ENCODE peak calls at places on chromosome 19, in seven cellular contexts. One of them, this sample, is unnamed.

GRCh38 chr19:3250675-3251074 is 26.2 kb downstream of the CELF5 start:
- DNase-seq in SK-N-SH: peak
- DNase-seq in GM12891: no peak
- DNase-seq in GM12878: no peak
- DNase-seq in K562: peak
- DNase-seq in H1: peak
- DNase-seq in HepG2: peak
- DNase-seq in this sample: no peak

GRCh38 chr19:46413262-46414031 is at the start of gene CCDC8:
- DNase-seq in SK-N-SH: no peak
- DNase-seq in GM12891: no peak
- DNase-seq in GM12878: no peak
- DNase-seq in K562: peak
- DNase-seq in H1: peak
- DNase-seq in HepG2: no peak
- DNase-seq in this sample: no peak

GRCh38 chr19:58154287-58154678 is 3.7 kb upstream of the ZNF329 start:
- DNase-seq in SK-N-SH: no peak
- DNase-seq in GM12891: no peak
- DNase-seq in GM12878: no peak
- DNase-seq in K562: no peak
- DNase-seq in H1: no peak
- DNase-seq in HepG2: peak
- DNase-seq in this sample: no peak

GRCh38 chr19:20273951-20274578 is 107.1 kb downstream of the ZNF486 start:
- DNase-seq in SK-N-SH: no peak
- DNase-seq in GM12891: no peak
- DNase-seq in GM12878: no peak
- DNase-seq in K562: no peak
- DNase-seq in H1: no peak
- DNase-seq in HepG2: no peak
- DNase-seq in this sample: no peak

GRCh38 chr19:48413879-48414623 is 20.6 kb downstream of the GRIN2D start:
- DNase-seq in SK-N-SH: no peak
- DNase-seq in GM12891: no peak
- DNase-seq in GM12878: no peak
- DNase-seq in K562: no peak
- DNase-seq in H1: peak
- DNase-seq in HepG2: no peak
- DNase-seq in this sample: no peak

GRCh38 chr19:43997631-43998290 is 5.0 kb upstream of the ZNF230 start:
- DNase-seq in SK-N-SH: no peak
- DNase-seq in GM12891: no peak
- DNase-seq in GM12878: no peak
- DNase-seq in K562: peak
- DNase-seq in H1: no peak
- DNase-seq in HepG2: no peak
- DNase-seq in this sample: no peak

GRCh38 chr19:47832723-47833122 is 11.0 kb downstream of the CRX start:
- DNase-seq in SK-N-SH: no peak
- DNase-seq in GM12891: no peak
- DNase-seq in GM12878: no peak
- DNase-seq in K562: no peak
- DNase-seq in H1: no peak
- DNase-seq in HepG2: no peak
- DNase-seq in this sample: no peak

GRCh38 chr19:6068711-6069110 is 41.6 kb downstream of the RFX2 start:
- DNase-seq in SK-N-SH: no peak
- DNase-seq in GM12891: no peak
- DNase-seq in GM12878: no peak
- DNase-seq in K562: no peak
- DNase-seq in H1: no peak
- DNase-seq in HepG2: no peak
- DNase-seq in this sample: no peak

GRCh38 chr19:14347999-14348889 is 33.0 kb upstream of the ADGRE5 start:
- DNase-seq in SK-N-SH: peak
- DNase-seq in GM12891: peak
- DNase-seq in GM12878: no peak
- DNase-seq in K562: peak
- DNase-seq in H1: peak
- DNase-seq in HepG2: peak
- DNase-seq in this sample: peak

GRCh38 chr19:29390742-29391141 is 135.1 kb upstream of the VSTM2B start:
- DNase-seq in SK-N-SH: no peak
- DNase-seq in GM12891: no peak
- DNase-seq in GM12878: no peak
- DNase-seq in K562: no peak
- DNase-seq in H1: no peak
- DNase-seq in HepG2: no peak
- DNase-seq in this sample: no peak

GRCh38 chr19:50461066-50461875 is 15.0 kb upstream of the EMC10 start:
- DNase-seq in SK-N-SH: peak
- DNase-seq in GM12891: peak
- DNase-seq in GM12878: peak
- DNase-seq in K562: peak
- DNase-seq in H1: peak
- DNase-seq in HepG2: peak
- DNase-seq in this sample: peak

GRCh38 chr19:1019980-1020867 is 699 bp downstream of the TMEM259 start:
- DNase-seq in SK-N-SH: no peak
- DNase-seq in GM12891: no peak
- DNase-seq in GM12878: no peak
- DNase-seq in K562: peak
- DNase-seq in H1: no peak
- DNase-seq in HepG2: no peak
- DNase-seq in this sample: no peak

GRCh38 chr19:38247734-38248268 is 8.4 kb downstream of the PPP1R14A start:
- DNase-seq in SK-N-SH: no peak
- DNase-seq in GM12891: no peak
- DNase-seq in GM12878: no peak
- DNase-seq in K562: no peak
- DNase-seq in H1: no peak
- DNase-seq in HepG2: peak
- DNase-seq in this sample: no peak

GRCh38 chr19:47257411-47258169 is 1.3 kb downstream of the CCDC9 start:
- DNase-seq in SK-N-SH: no peak
- DNase-seq in GM12891: no peak
- DNase-seq in GM12878: no peak
- DNase-seq in K562: no peak
- DNase-seq in H1: no peak
- DNase-seq in HepG2: no peak
- DNase-seq in this sample: no peak

GRCh38 chr19:2419754-2420153 is 7.6 kb downstream of the TIMM13 start:
- DNase-seq in SK-N-SH: no peak
- DNase-seq in GM12891: no peak
- DNase-seq in GM12878: no peak
- DNase-seq in K562: no peak
- DNase-seq in H1: no peak
- DNase-seq in HepG2: no peak
- DNase-seq in this sample: no peak

GRCh38 chr19:31537136-31537535 is 187.9 kb upstream of the TSHZ3 start:
- DNase-seq in SK-N-SH: no peak
- DNase-seq in GM12891: no peak
- DNase-seq in GM12878: no peak
- DNase-seq in K562: no peak
- DNase-seq in H1: peak
- DNase-seq in HepG2: no peak
- DNase-seq in this sample: no peak

GRCh38 chr19:30784850-30785459 is 412.8 kb downstream of the ZNF536 start:
- DNase-seq in SK-N-SH: no peak
- DNase-seq in GM12891: peak
- DNase-seq in GM12878: no peak
- DNase-seq in K562: peak
- DNase-seq in H1: peak
- DNase-seq in HepG2: peak
- DNase-seq in this sample: peak

GRCh38 chr19:38543807-38544568 is 73.8 kb downstream of the MAP4K1 start:
- DNase-seq in SK-N-SH: peak
- DNase-seq in GM12891: peak
- DNase-seq in GM12878: peak
- DNase-seq in K562: peak
- DNase-seq in H1: no peak
- DNase-seq in HepG2: peak
- DNase-seq in this sample: no peak

GRCh38 chr19:45035755-45036154 is 3.1 kb upstream of the CLASRP start:
- DNase-seq in SK-N-SH: no peak
- DNase-seq in GM12891: no peak
- DNase-seq in GM12878: no peak
- DNase-seq in K562: no peak
- DNase-seq in H1: no peak
- DNase-seq in HepG2: no peak
- DNase-seq in this sample: no peak

GRCh38 chr19:13995017-13995728 is 10.9 kb downstream of the RFX1 start:
- DNase-seq in SK-N-SH: no peak
- DNase-seq in GM12891: peak
- DNase-seq in GM12878: no peak
- DNase-seq in K562: no peak
- DNase-seq in H1: no peak
- DNase-seq in HepG2: no peak
- DNase-seq in this sample: no peak

GRCh38 chr19:42442833-42443232 is at the start of gene CXCL17:
- DNase-seq in SK-N-SH: no peak
- DNase-seq in GM12891: no peak
- DNase-seq in GM12878: no peak
- DNase-seq in K562: no peak
- DNase-seq in H1: no peak
- DNase-seq in HepG2: no peak
- DNase-seq in this sample: no peak
- TF ChIP-seq POLR2AphosphoS5 in SK-N-SH: no peak
- TF ChIP-seq POLR2AphosphoS5 in GM12891: no peak
- TF ChIP-seq POLR2AphosphoS5 in GM12878: no peak
- TF ChIP-seq POLR2AphosphoS5 in K562: no peak
- TF ChIP-seq POLR2AphosphoS5 in H1: no peak
- TF ChIP-seq POLR2AphosphoS5 in HepG2: no peak
- TF ChIP-seq POLR2AphosphoS5 in this sample: no peak

DNA sequence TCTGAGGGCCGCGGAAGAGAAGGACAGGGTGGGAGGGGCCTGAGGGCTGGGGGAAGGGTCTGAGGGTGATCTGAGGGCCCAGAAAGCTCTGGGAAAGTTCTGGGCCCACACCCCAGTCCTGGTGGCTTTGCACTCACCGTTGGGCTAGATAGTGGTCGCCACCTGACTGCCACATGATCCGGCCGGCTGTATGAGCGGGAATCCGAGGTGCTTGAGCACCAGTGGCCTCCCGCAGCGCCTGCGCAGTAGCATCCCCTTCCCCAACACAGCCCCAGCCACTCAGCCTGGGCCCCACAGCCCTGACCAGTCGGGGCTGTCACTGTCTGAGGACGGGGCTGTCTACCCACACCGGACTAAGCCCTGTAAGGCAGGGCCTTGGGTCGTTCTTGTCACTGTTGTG is 15.0 kb downstream of the PRODH2 start:
- DNase-seq in SK-N-SH: no peak
- DNase-seq in GM12891: no peak
- DNase-seq in GM12878: no peak
- DNase-seq in K562: peak
- DNase-seq in H1: peak
- DNase-seq in HepG2: no peak
- DNase-seq in this sample: peak
- TF ChIP-seq TAF1 in SK-N-SH: no peak
- TF ChIP-seq TAF1 in GM12891: no peak
- TF ChIP-seq TAF1 in GM12878: no peak
- TF ChIP-seq TAF1 in K562: no peak
- TF ChIP-seq TAF1 in H1: no peak
- TF ChIP-seq TAF1 in HepG2: no peak
- TF ChIP-seq TAF1 in this sample: no peak

GRCh38 chr19:35320285-35320706 is 8.7 kb upstream of the CD22 start:
- DNase-seq in SK-N-SH: no peak
- DNase-seq in GM12891: no peak
- DNase-seq in GM12878: no peak
- DNase-seq in K562: no peak
- DNase-seq in H1: no peak
- DNase-seq in HepG2: no peak
- DNase-seq in this sample: no peak

GRCh38 chr19:35317464-35318043 is 11.4 kb upstream of the CD22 start:
- DNase-seq in SK-N-SH: no peak
- DNase-seq in GM12891: no peak
- DNase-seq in GM12878: no peak
- DNase-seq in K562: peak
- DNase-seq in H1: no peak
- DNase-seq in HepG2: peak
- DNase-seq in this sample: no peak

GRCh38 chr19:35315883-35316282 is 13.1 kb upstream of the CD22 start:
- DNase-seq in SK-N-SH: no peak
- DNase-seq in GM12891: no peak
- DNase-seq in GM12878: no peak
- DNase-seq in K562: peak
- DNase-seq in H1: no peak
- DNase-seq in HepG2: peak
- DNase-seq in this sample: no peak

GRCh38 chr19:35316560-35316959 is 12.4 kb upstream of the CD22 start:
- DNase-seq in SK-N-SH: no peak
- DNase-seq in GM12891: no peak
- DNase-seq in GM12878: no peak
- DNase-seq in K562: no peak
- DNase-seq in H1: no peak
- DNase-seq in HepG2: peak
- DNase-seq in this sample: no peak

GRCh38 chr19:35318679-35319448 is 10.1 kb upstream of the CD22 start:
- DNase-seq in SK-N-SH: no peak
- DNase-seq in GM12891: no peak
- DNase-seq in GM12878: no peak
- DNase-seq in K562: peak
- DNase-seq in H1: no peak
- DNase-seq in HepG2: peak
- DNase-seq in this sample: peak
- TF ChIP-seq POLR2AphosphoS5 in SK-N-SH: no peak
- TF ChIP-seq POLR2AphosphoS5 in GM12891: no peak
- TF ChIP-seq POLR2AphosphoS5 in GM12878: no peak
- TF ChIP-seq POLR2AphosphoS5 in K562: no peak
- TF ChIP-seq POLR2AphosphoS5 in H1: no peak
- TF ChIP-seq POLR2AphosphoS5 in HepG2: no peak
- TF ChIP-seq POLR2AphosphoS5 in this sample: no peak

DNA sequence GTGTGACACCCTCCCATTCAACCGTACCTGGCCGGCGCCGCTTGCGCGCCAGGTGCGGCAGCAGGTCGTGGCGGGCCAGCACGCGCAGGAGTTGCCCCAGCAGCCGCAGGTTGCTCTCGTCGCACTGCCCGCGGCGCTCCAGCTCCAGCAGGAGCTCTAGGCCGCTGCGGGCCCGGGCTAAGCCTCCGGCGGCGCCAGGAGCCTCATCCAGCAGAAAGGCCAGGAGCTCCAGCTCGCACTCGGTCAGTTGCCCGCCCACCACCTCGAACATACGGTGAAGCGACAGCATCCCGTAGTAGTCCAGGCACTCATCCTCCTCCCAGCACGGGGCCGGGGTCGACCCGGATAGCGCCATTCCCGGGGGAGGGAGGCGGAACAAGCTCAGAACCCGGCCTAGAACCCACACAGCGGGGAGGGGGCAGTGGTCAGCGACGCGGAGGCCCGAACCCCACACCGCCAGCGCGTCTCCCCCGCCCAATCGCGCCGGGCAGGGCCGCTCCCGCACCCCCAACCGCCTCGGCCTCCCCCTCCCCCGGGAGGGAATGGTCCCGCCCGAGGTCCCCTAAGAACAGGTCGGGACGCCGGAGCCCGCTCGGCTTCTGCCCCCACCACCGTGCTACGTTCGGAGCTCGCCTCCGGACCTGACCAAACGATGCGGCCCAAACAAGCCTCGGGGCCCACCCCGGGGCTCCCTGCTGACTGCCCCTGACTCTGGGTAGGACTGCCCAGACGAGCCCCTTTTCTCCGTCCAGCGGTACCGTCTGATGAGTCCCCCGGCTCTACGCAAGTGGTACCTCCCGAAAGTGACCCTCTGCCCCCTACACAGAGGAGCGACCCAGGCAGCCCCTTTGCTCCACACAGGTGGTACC is 590 bp downstream of the DEDD2 start:
- DNase-seq in SK-N-SH: peak
- DNase-seq in GM12891: peak
- DNase-seq in GM12878: no peak
- DNase-seq in K562: peak
- DNase-seq in H1: peak
- DNase-seq in HepG2: peak
- DNase-seq in this sample: no peak
- TF ChIP-seq TAF1 in SK-N-SH: no peak
- TF ChIP-seq TAF1 in GM12891: no peak
- TF ChIP-seq TAF1 in GM12878: no peak
- TF ChIP-seq TAF1 in K562: no peak
- TF ChIP-seq TAF1 in H1: peak
- TF ChIP-seq TAF1 in HepG2: no peak
- TF ChIP-seq TAF1 in this sample: no peak